ENCODE peak calls at places on chromosomes 4 and X, in nine cellular contexts. V, D, C, L, Q, Y, K, H and N are unnamed samples.

GRCh38 chrX:85052207-85052606 is 48.5 kb downstream of the APOOL start:
- DNase-seq in V (no peak), D (peak), C (no peak), L (peak), Q (no peak), Y (no peak), K (no peak), H (no peak), N (no peak)

GRCh38 chr4:138438608-138439007 is 196.5 kb upstream of the SLC7A11 start:
- DNase-seq in V (no peak), D (no peak), C (no peak), L (no peak), Q (no peak), Y (no peak), K (no peak), H (no peak), N (no peak)

GRCh38 chr4:3526456-3526855 is 5.8 kb downstream of the LRPAP1 start:
- DNase-seq in V (no peak), D (no peak), C (no peak), L (no peak), Q (no peak), Y (no peak), K (no peak), H (no peak), N (no peak)

GRCh38 chrX:69158166-69159040 is 6.8 kb downstream of the PJA1 start:
- DNase-seq in V (peak), D (peak), C (no peak), L (peak), Q (peak), Y (no peak), K (peak), H (peak), N (peak)

GRCh38 chr4:152618971-152619370 is 60.8 kb downstream of the TMEM154 start:
- DNase-seq in V (no peak), D (no peak), C (no peak), L (no peak), Q (no peak), Y (no peak), K (no peak), H (no peak), N (no peak)

GRCh38 chr4:1370321-1371124 is 23.5 kb downstream of the UVSSA start:
- DNase-seq in V (no peak), D (no peak), C (no peak), L (no peak), Q (no peak), Y (no peak), K (no peak), H (no peak), N (no peak)

GRCh38 chr4:82629238-82630000 is 67.6 kb upstream of the TMEM150C start:
- DNase-seq in V (no peak), D (peak), C (no peak), L (no peak), Q (no peak), Y (no peak), K (no peak), H (no peak), N (no peak)

GRCh38 chr4:69458184-69458826 is 37.4 kb downstream of the UGT2B4 start:
- DNase-seq in V (no peak), D (no peak), C (no peak), L (no peak), Q (no peak), Y (no peak), K (no peak), H (no peak), N (no peak)

GRCh38 chrX:9456250-9457074 is 8.4 kb upstream of the TBL1X start:
- DNase-seq in V (peak), D (no peak), C (no peak), L (no peak), Q (no peak), Y (no peak), K (no peak), H (peak), N (peak)

GRCh38 chr4:1599491-1600210 is 84.5 kb downstream of the FAM53A start:
- DNase-seq in V (no peak), D (no peak), C (no peak), L (no peak), Q (no peak), Y (no peak), K (no peak), H (no peak), N (no peak)

GRCh38 chrX:131289527-131289926 is 421 bp upstream of the IGSF1 start:
- DNase-seq in V (no peak), D (no peak), C (no peak), L (no peak), Q (no peak), Y (no peak), K (no peak), H (no peak), N (no peak)

GRCh38 chrX:150227873-150228272 is 135.2 kb upstream of the MAMLD1 start:
- DNase-seq in V (no peak), D (no peak), C (no peak), L (no peak), Q (no peak), Y (no peak), K (no peak), H (no peak), N (no peak)

GRCh38 chr4:11438647-11439046 is 10.0 kb upstream of the HS3ST1 start:
- DNase-seq in V (no peak), D (no peak), C (no peak), L (no peak), Q (no peak), Y (no peak), K (no peak), H (no peak), N (no peak)

GRCh38 chr4:185811509-185812364 is at the start of gene SORBS2:
- DNase-seq in V (no peak), D (peak), C (peak), L (peak), Q (no peak), Y (no peak), K (no peak), H (no peak), N (peak)

GRCh38 chr4:70559216-70559830 is 32.7 kb upstream of the AMBN start:
- DNase-seq in V (peak), D (peak), C (peak), L (peak), Q (peak), Y (peak), K (peak), H (peak), N (peak)

GRCh38 chrX:96861228-96861627 is 22.5 kb upstream of the RPA4 start:
- DNase-seq in V (no peak), D (no peak), C (no peak), L (no peak), Q (no peak), Y (no peak), K (no peak), H (no peak), N (no peak)

GRCh38 chr4:119939066-119939995 is 127.3 kb downstream of the MAD2L1 start:
- DNase-seq in V (no peak), D (no peak), C (no peak), L (no peak), Q (no peak), Y (no peak), K (no peak), H (no peak), N (no peak)

GRCh38 chrX:69060631-69061408 is 104.4 kb downstream of the PJA1 start:
- DNase-seq in V (no peak), D (peak), C (no peak), L (no peak), Q (no peak), Y (no peak), K (peak), H (no peak), N (no peak)

GRCh38 chr4:89829470-89830138 is 7.4 kb downstream of the SNCA start:
- DNase-seq in V (peak), D (peak), C (no peak), L (no peak), Q (no peak), Y (no peak), K (no peak), H (peak), N (peak)

GRCh38 chr4:17027495-17027894 is 129.1 kb upstream of the LDB2 start:
- DNase-seq in V (no peak), D (peak), C (no peak), L (peak), Q (no peak), Y (no peak), K (no peak), H (no peak), N (no peak)

GRCh38 chr4:148017801-148018200 is 285.9 kb downstream of the ARHGAP10 start:
- DNase-seq in V (no peak), D (peak), C (no peak), L (no peak), Q (no peak), Y (no peak), K (no peak), H (no peak), N (no peak)

GRCh38 chr4:142719854-142720541 is 126.1 kb downstream of the INPP4B start:
- DNase-seq in V (peak), D (peak), C (no peak), L (no peak), Q (no peak), Y (peak), K (no peak), H (no peak), N (no peak)

GRCh38 chrX:71667328-71668247 is at the start of gene LOC101059915:
- DNase-seq in V (no peak), D (no peak), C (no peak), L (no peak), Q (no peak), Y (no peak), K (no peak), H (no peak), N (no peak)

GRCh38 chr4:184028571-184028996 is 123.5 kb downstream of the STOX2 start:
- DNase-seq in V (peak), D (no peak), C (no peak), L (no peak), Q (peak), Y (no peak), K (no peak), H (peak), N (peak)

GRCh38 chrX:154594491-154594890 is 9.6 kb downstream of the CTAG1A start:
- DNase-seq in V (no peak), D (no peak), C (no peak), L (no peak), Q (no peak), Y (no peak), K (no peak), H (no peak), N (no peak)

GRCh38 chrX:107826286-107827136 is 845 bp downstream of the MID2 start:
- DNase-seq in V (peak), D (peak), C (peak), L (no peak), Q (peak), Y (no peak), K (peak), H (no peak), N (no peak)

GRCh38 chr4:780730-781492 is 45.0 kb downstream of the CPLX1 start:
- DNase-seq in V (no peak), D (no peak), C (peak), L (no peak), Q (no peak), Y (no peak), K (no peak), H (no peak), N (no peak)

GRCh38 chr4:1174941-1175634 is 2.7 kb upstream of the SPON2 start:
- DNase-seq in V (no peak), D (no peak), C (no peak), L (no peak), Q (no peak), Y (no peak), K (no peak), H (no peak), N (no peak)

GRCh38 chr4:14810568-14810967 is 191.7 kb upstream of the CPEB2 start:
- DNase-seq in V (no peak), D (peak), C (no peak), L (no peak), Q (no peak), Y (no peak), K (no peak), H (no peak), N (no peak)

GRCh38 chrX:101417981-101418841 is 10.2 kb downstream of the HNRNPH2 start:
- DNase-seq in V (peak), D (peak), C (peak), L (no peak), Q (no peak), Y (no peak), K (peak), H (peak), N (no peak)

GRCh38 chrX:8125566-8125965 is 45.5 kb downstream of the VCX2 start:
- DNase-seq in V (no peak), D (no peak), C (no peak), L (no peak), Q (no peak), Y (no peak), K (no peak), H (no peak), N (no peak)

GRCh38 chrX:66815227-66815626 is 176.3 kb upstream of the EDA2R start:
- DNase-seq in V (no peak), D (no peak), C (no peak), L (no peak), Q (no peak), Y (no peak), K (no peak), H (no peak), N (no peak)

GRCh38 chr4:139367421-139368090 is 65.3 kb upstream of the NDUFC1 start:
- DNase-seq in V (no peak), D (peak), C (no peak), L (no peak), Q (no peak), Y (no peak), K (no peak), H (no peak), N (no peak)

GRCh38 chrX:48890934-48891401 is 6.6 kb downstream of the TIMM17B start:
- DNase-seq in V (no peak), D (no peak), C (no peak), L (no peak), Q (no peak), Y (no peak), K (peak), H (no peak), N (no peak)

GRCh38 chr4:112327950-112328349 is 30.8 kb downstream of the ALPK1 start:
- DNase-seq in V (peak), D (peak), C (no peak), L (peak), Q (no peak), Y (peak), K (no peak), H (no peak), N (peak)

GRCh38 chr4:18568600-18568999 is 547.0 kb upstream of the LCORL start:
- DNase-seq in V (no peak), D (no peak), C (no peak), L (no peak), Q (no peak), Y (no peak), K (no peak), H (no peak), N (no peak)

GRCh38 chrX:25596881-25597280 is 541.3 kb upstream of the MAGEB18 start:
- DNase-seq in V (no peak), D (peak), C (no peak), L (no peak), Q (no peak), Y (no peak), K (no peak), H (no peak), N (no peak)

GRCh38 chr4:148850257-148850995 is 408.2 kb upstream of the NR3C2 start:
- DNase-seq in V (no peak), D (no peak), C (no peak), L (no peak), Q (no peak), Y (no peak), K (no peak), H (no peak), N (no peak)

GRCh38 chr4:184688447-184688846 is 38.9 kb downstream of the PRIMPOL start:
- DNase-seq in V (peak), D (peak), C (no peak), L (peak), Q (peak), Y (peak), K (no peak), H (no peak), N (no peak)